ENCODE peak calls at places on chromosomes 1 and 21, in nine cellular contexts. H, K, Z, T, Q, L, D, C and E are unnamed samples.

GRCh38 chr1:58815069-58815679 is 31.3 kb upstream of the JUN start:
- DNase-seq in Z (peak; percentile 89), K (peak; percentile 68), T (peak; percentile 34), H (peak; percentile 89), Q (peak; percentile 90), L (peak; percentile 75), C (peak; percentile 80), D (peak; percentile 95), E (peak; percentile 77)

GRCh38 chr1:88885933-88886332 is 5.4 kb downstream of the GTF2B start:
- DNase-seq in L (no peak), K (no peak), Q (no peak), H (no peak), C (no peak), D (no peak), T (no peak), Z (no peak), E (no peak)

GRCh38 chr21:46022551-46023107 is 41.1 kb downstream of the COL6A1 start:
- DNase-seq in K (peak; percentile 14), Z (no peak), H (no peak), C (peak; percentile 51), T (no peak), Q (no peak), D (no peak), L (no peak), E (no peak)

GRCh38 chr1:229843627-229844238 is 217.7 kb downstream of the URB2 start:
- DNase-seq in Z (no peak), H (no peak), C (peak; percentile 99), T (no peak), K (peak; percentile 44), Q (peak; percentile 53), D (no peak), L (no peak), E (peak; percentile 74)

GRCh38 chr1:41678141-41678878 is 193.8 kb upstream of the EDN2 start:
- DNase-seq in L (no peak), H (no peak), T (no peak), D (no peak), C (peak; percentile 91), K (no peak), Q (peak; percentile 63), Z (peak; percentile 58), E (no peak)

GRCh38 chr21:32463889-32464300 is 51.4 kb downstream of the EVA1C start:
- DNase-seq in H (no peak), Q (peak; percentile 97), C (peak; percentile 95), T (no peak), K (no peak), L (no peak), Z (no peak), D (no peak), E (no peak)

GRCh38 chr1:5481889-5482288 is 510.3 kb downstream of the NPHP4 start:
- DNase-seq in K (peak; percentile 14), C (no peak), Z (no peak), H (no peak), T (peak; percentile 25), D (no peak), L (no peak), Q (no peak), E (no peak)

GRCh38 chr1:64936958-64937357 is 29.4 kb downstream of the JAK1 start:
- DNase-seq in K (no peak), C (no peak), D (no peak), Q (peak; percentile 41), Z (no peak), T (no peak), L (no peak), H (no peak), E (no peak)

GRCh38 chr1:165114022-165114888 is 242.3 kb downstream of the LMX1A start:
- DNase-seq in T (peak; percentile 65), Q (peak; percentile 67), H (peak; percentile 92), C (peak; percentile 61), K (peak; percentile 17), L (no peak), D (no peak), Z (peak; percentile 24), E (no peak)

GRCh38 chr21:28704746-28705145 is 287.9 kb downstream of the LTN1 start:
- DNase-seq in T (no peak), L (no peak), C (no peak), D (no peak), H (no peak), Q (no peak), K (no peak), Z (no peak), E (no peak)

GRCh38 chr1:104648269-104648691 is 898.6 kb downstream of the AMY1C start:
- DNase-seq in H (peak; percentile 72), K (peak; percentile 1), Z (peak; percentile 30), Q (peak; percentile 4), T (peak; percentile 3), L (no peak), D (no peak), C (no peak), E (no peak)

GRCh38 chr1:170661646-170662411 is 2.1 kb upstream of the PRRX1 start:
- DNase-seq in C (peak; percentile 75), Q (peak; percentile 63), L (peak; percentile 69), K (no peak), Z (peak; percentile 30), T (no peak), D (no peak), H (peak; percentile 79), E (peak; percentile 43)

GRCh38 chr1:156101880-156102279 is 12.6 kb upstream of the LMNA start:
- DNase-seq in L (peak; percentile 67), H (no peak), C (no peak), T (no peak), D (no peak), K (no peak), Z (no peak), Q (no peak), E (no peak)

GRCh38 chr1:200139661-200140250 is 112.2 kb downstream of the NR5A2 start:
- DNase-seq in Z (peak; percentile 64), Q (peak; percentile 79), D (no peak), K (peak; percentile 60), L (no peak), T (no peak), C (peak; percentile 77), H (peak; percentile 78), E (no peak)

GRCh38 chr1:244137261-244137660 is 86.2 kb downstream of the ZBTB18 start:
- DNase-seq in C (no peak), T (no peak), L (no peak), K (no peak), Z (no peak), Q (no peak), H (no peak), D (no peak), E (no peak)

GRCh38 chr21:38806153-38806941 is 618 bp downstream of the ETS2 start:
- DNase-seq in D (peak; percentile 69), C (no peak), Z (peak; percentile 61), T (peak; percentile 40), L (peak; percentile 69), H (peak; percentile 54), K (no peak), Q (no peak), E (peak; percentile 68)

GRCh38 chr1:27959792-27960603 is at the start of gene XKR8:
- DNase-seq in D (peak; percentile 90), H (peak; percentile 94), Z (peak; percentile 97), C (peak; percentile 56), Q (peak; percentile 62), K (peak; percentile 77), T (peak; percentile 67), L (peak; percentile 74), E (peak; percentile 79)

GRCh38 chr1:29674625-29675326 is 438.5 kb downstream of the PTPRU start:
- DNase-seq in Z (no peak), H (no peak), Q (no peak), C (no peak), D (no peak), L (no peak), T (no peak), K (no peak), E (no peak)

GRCh38 chr21:15682182-15682895 is 47.4 kb upstream of the USP25 start:
- DNase-seq in K (no peak), H (no peak), Q (peak; percentile 93), Z (no peak), L (no peak), D (no peak), C (peak; percentile 88), T (no peak), E (no peak)

GRCh38 chr1:31069392-31069791 is 3.9 kb upstream of the PUM1 start:
- DNase-seq in D (no peak), C (no peak), K (no peak), H (no peak), Q (no peak), Z (no peak), T (no peak), L (no peak), E (no peak)

GRCh38 chr1:91166106-91166712 is 144.4 kb upstream of the ZNF644 start:
- DNase-seq in Q (peak; percentile 70), Z (peak; percentile 46), D (peak; percentile 67), H (peak; percentile 89), C (peak; percentile 53), K (peak; percentile 28), L (peak; percentile 51), T (peak; percentile 49), E (peak; percentile 79)

GRCh38 chr1:94599090-94599813 is 57.7 kb upstream of the F3 start:
- DNase-seq in D (no peak), Z (no peak), Q (no peak), L (peak; percentile 37), K (peak; percentile 10), C (peak; percentile 50), T (no peak), H (peak; percentile 73), E (no peak)
- TF ChIP-seq CTCF in D (peak; percentile 47), Z (no peak), Q (peak; percentile 28), L (no peak), K (no peak), C (peak; percentile 34), T (peak; percentile 27), H (peak; percentile 77), E (no peak)

GRCh38 chr21:36705679-36706481 is 7.0 kb downstream of the SIM2 start:
- DNase-seq in T (no peak), L (no peak), H (peak; percentile 80), D (no peak), Q (no peak), Z (no peak), K (no peak), C (no peak), E (no peak)
- TF ChIP-seq CTCF in T (no peak), L (no peak), H (peak; percentile 36), D (no peak), Q (peak; percentile 13), Z (no peak), K (no peak), C (no peak), E (no peak)

GRCh38 chr1:186680031-186681012 is at the start of gene PTGS2:
- DNase-seq in Q (peak; percentile 99), K (peak; percentile 84), H (peak; percentile 93), L (peak; percentile 66), T (peak; percentile 45), C (peak; percentile 95), Z (peak; percentile 79), D (peak; percentile 91), E (peak; percentile 79)
- TF ChIP-seq CTCF in Q (peak; percentile 56), K (peak; percentile 48), H (peak; percentile 64), L (peak; percentile 20), T (peak; percentile 64), C (peak; percentile 44), Z (no peak), D (peak; percentile 56), E (peak; percentile 43)

GRCh38 chr1:158798531-158798930 is 17.5 kb upstream of the OR6N2 start:
- DNase-seq in K (no peak), D (no peak), Q (peak; percentile 3), Z (no peak), C (no peak), H (no peak), T (no peak), L (no peak), E (no peak)

GRCh38 chr1:158794247-158794646 is 13.2 kb upstream of the OR6N2 start:
- DNase-seq in D (no peak), T (no peak), K (no peak), Z (no peak), Q (no peak), L (no peak), C (no peak), H (peak; percentile 8), E (no peak)

GRCh38 chr1:158793604-158794003 is 12.6 kb upstream of the OR6N2 start:
- DNase-seq in Z (peak; percentile 17), C (no peak), D (no peak), L (no peak), Q (no peak), T (no peak), H (peak; percentile 68), K (no peak), E (no peak)
- TF ChIP-seq CTCF in Z (peak; percentile 53), C (peak; percentile 10), D (peak; percentile 40), L (no peak), Q (no peak), T (peak; percentile 46), H (peak; percentile 70), K (no peak), E (peak; percentile 18)